ENCODE peak calls at places on chromosomes 11 and 22, in four cellular contexts. O, T, K and B are unnamed samples.

GRCh38 chr11:62132188-62132587 is 8.4 kb downstream of the INCENP start:
- DNase-seq in O (no peak), T (no peak), K (no peak), B (no peak)

GRCh38 chr11:19242184-19242932 is 1.6 kb upstream of the E2F8 start:
- DNase-seq in O (no peak), T (no peak), K (no peak), B (no peak)

GRCh38 chr11:118916842-118917388 is 8.8 kb downstream of the BCL9L start:
- DNase-seq in O (peak), T (no peak), K (no peak), B (no peak)

GRCh38 chr11:79438631-79439429 is 2.0 kb downstream of the TENM4 start:
- DNase-seq in O (peak), T (peak), K (no peak), B (no peak)

GRCh38 chr11:95680169-95680929 is 109.2 kb downstream of the FAM76B start:
- DNase-seq in O (no peak), T (no peak), K (no peak), B (no peak)

GRCh38 chr11:120324932-120325810 is at the start of gene TLCD5:
- DNase-seq in O (peak), T (peak), K (peak), B (peak)

GRCh38 chr11:123188508-123189165 is 6.4 kb downstream of the CLMP start:
- DNase-seq in O (no peak), T (no peak), K (no peak), B (no peak)

GRCh38 chr11:35398881-35399280 is 20.5 kb downstream of the SLC1A2 start:
- DNase-seq in O (no peak), T (no peak), K (no peak), B (no peak)

GRCh38 chr11:111427471-111427912 is 48.4 kb upstream of the POU2AF1 start:
- DNase-seq in O (no peak), T (no peak), K (no peak), B (no peak)

GRCh38 chr22:48103126-48103875 is 1340.9 kb downstream of the TBC1D22A start:
- DNase-seq in O (no peak), T (no peak), K (no peak), B (no peak)

GRCh38 chr22:49959782-49960158 is 802 bp upstream of the PIM3 start:
- DNase-seq in O (no peak), T (no peak), K (no peak), B (no peak)

GRCh38 chr22:18048441-18048898 is 24.1 kb upstream of the MICAL3 start:
- DNase-seq in O (no peak), T (no peak), K (no peak), B (no peak)

GRCh38 chr11:63534895-63535461 is 1.6 kb upstream of the PLAAT4 start:
- DNase-seq in O (no peak), T (no peak), K (no peak), B (no peak)

GRCh38 chr11:118156531-118157185 is 4.0 kb upstream of the SCN4B start:
- DNase-seq in O (no peak), T (no peak), K (no peak), B (no peak)

GRCh38 chr22:32839776-32840571 is 38.5 kb downstream of the TIMP3 start:
- DNase-seq in O (no peak), T (no peak), K (no peak), B (no peak)

GRCh38 chr11:13480198-13480597 is 15.6 kb downstream of the PTH start:
- DNase-seq in O (no peak), T (no peak), K (no peak), B (no peak)

GRCh38 chr11:95078526-95078925 is 11.1 kb upstream of the ENDOD1 start:
- DNase-seq in O (no peak), T (no peak), K (no peak), B (no peak)

GRCh38 chr22:43514476-43515157 is 102.8 kb downstream of the MPPED1 start:
- DNase-seq in O (no peak), T (no peak), K (no peak), B (no peak)

GRCh38 chr11:112024178-112024777 is 930 bp upstream of the DLAT start:
- DNase-seq in O (no peak), T (no peak), K (no peak), B (no peak)

GRCh38 chr11:8056810-8057463 is 24.1 kb upstream of the TUB start:
- DNase-seq in O (no peak), T (peak), K (no peak), B (no peak)

GRCh38 chr22:48678171-48679135 is 1149.2 kb downstream of the BRD1 start:
- DNase-seq in O (no peak), T (no peak), K (no peak), B (no peak)

GRCh38 chr22:30626413-30626812 is 9.2 kb upstream of the SLC35E4 start:
- DNase-seq in O (no peak), T (no peak), K (no peak), B (no peak)

GRCh38 chr11:118838905-118839553 is 44.7 kb upstream of the CXCR5 start:
- DNase-seq in O (no peak), T (no peak), K (no peak), B (no peak)

GRCh38 chr22:19891350-19892248 is 36.9 kb upstream of the GNB1L start:
- DNase-seq in O (no peak), T (no peak), K (peak), B (no peak)

GRCh38 chr22:33332538-33332937 is 274.4 kb upstream of the SYN3 start:
- DNase-seq in O (no peak), T (no peak), K (no peak), B (no peak)

GRCh38 chr22:17773606-17774205 is 563 bp downstream of the BID start:
- DNase-seq in O (peak), T (no peak), K (peak), B (peak)

GRCh38 chr22:35835998-35836691 is 118.5 kb downstream of the APOL5 start:
- DNase-seq in O (peak), T (peak), K (no peak), B (no peak)

GRCh38 chr22:31987180-31987579 is 42.8 kb downstream of the YWHAH start:
- DNase-seq in O (no peak), T (no peak), K (no peak), B (no peak)

GRCh38 chr22:48740086-48740730 is 1087.5 kb downstream of the BRD1 start:
- DNase-seq in O (no peak), T (no peak), K (no peak), B (no peak)

GRCh38 chr11:112778091-112778889 is 182.9 kb upstream of the NCAM1 start:
- DNase-seq in O (peak), T (no peak), K (no peak), B (no peak)

GRCh38 chr11:69170704-69171103 is 15.0 kb downstream of the SMIM38 start:
- DNase-seq in O (no peak), T (no peak), K (no peak), B (no peak)

GRCh38 chr11:116701297-116701801 is 71.4 kb downstream of the BUD13 start:
- DNase-seq in O (no peak), T (no peak), K (no peak), B (no peak)

GRCh38 chr11:10164621-10165020 is 129.4 kb downstream of the SBF2 start:
- DNase-seq in O (no peak), T (no peak), K (no peak), B (no peak)

DNA sequence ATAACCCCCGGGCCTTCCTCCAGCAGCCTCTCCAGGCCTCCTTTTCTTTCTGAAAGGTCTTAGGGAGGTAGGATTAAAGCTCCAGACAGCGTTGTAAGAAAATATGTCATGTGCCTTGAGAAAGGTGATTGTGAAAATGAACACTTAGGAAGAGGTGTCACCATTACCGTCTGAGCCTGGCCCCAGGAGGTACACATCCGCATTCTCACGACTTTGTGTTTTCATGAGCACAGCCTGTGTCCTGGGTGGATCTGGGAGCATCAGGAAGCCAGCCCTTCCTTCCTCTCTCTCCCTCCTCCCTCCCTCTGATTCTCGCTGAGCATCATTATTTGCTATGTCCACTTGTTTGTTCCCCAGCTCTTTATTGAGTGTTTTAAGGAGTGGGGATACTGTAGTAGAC is 105.1 kb upstream of the CRYBB3 start:
- DNase-seq in O (no peak), T (no peak), K (no peak), B (no peak)
- H3K27ac ChIP-seq in O (no peak), T (no peak), K (no peak), B (no peak)

DNA sequence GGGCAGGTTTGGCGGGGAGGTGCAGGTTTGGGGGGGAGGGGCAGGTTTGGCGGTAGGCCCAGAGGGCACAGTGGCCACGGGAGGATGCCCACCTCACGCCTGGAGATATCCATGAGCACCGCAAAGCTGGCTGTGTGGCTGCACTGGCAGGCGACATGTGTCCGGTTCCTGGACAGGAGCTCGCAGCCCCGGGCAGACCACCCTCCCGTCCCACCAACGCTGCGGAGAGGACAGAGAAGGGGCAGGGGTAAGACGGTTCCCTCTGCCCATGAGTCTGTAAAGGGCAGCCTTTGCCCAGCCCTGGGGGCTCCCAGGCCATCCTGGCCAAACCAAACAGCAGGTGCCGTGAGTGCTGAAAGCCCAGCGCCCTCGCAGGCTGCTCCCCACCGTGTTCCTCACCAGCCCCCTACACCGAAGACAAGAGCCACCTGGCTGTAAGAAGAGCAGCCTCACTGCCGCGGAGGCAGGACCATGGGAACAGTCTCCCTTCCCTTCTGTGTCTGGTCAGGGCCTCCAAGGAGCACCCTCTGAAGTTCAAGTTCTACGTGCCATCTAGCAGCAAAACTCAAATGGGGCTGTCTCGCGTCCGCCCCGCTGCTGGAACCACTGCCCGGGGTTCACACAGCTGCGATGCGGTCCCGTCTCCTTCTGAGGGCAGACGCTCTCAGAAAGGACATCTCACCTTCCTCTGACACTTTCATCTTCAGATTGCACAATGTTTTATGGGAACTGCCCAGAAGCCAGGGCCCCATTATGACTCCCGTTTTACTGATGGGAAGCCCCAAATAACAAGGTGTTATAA is 43.2 kb downstream of the TRMU start:
- DNase-seq in O (no peak), T (no peak), K (no peak), B (no peak)
- H3K27ac ChIP-seq in O (peak), T (no peak), K (no peak), B (no peak)

GRCh38 chr11:70415642-70416395 is 17.5 kb downstream of the CTTN start:
- DNase-seq in O (no peak), T (no peak), K (no peak), B (no peak)
- H3K27ac ChIP-seq in O (no peak), T (peak), K (no peak), B (no peak)

GRCh38 chr22:40376149-40376548 is 5.8 kb downstream of the SGSM3 start:
- DNase-seq in O (no peak), T (no peak), K (no peak), B (no peak)
- H3K27ac ChIP-seq in O (no peak), T (no peak), K (no peak), B (no peak)